ENCODE peak calls at places on chromosomes 6 and 20, in eight cellular contexts. One of them, this sample, is unnamed.

GRCh38 chr6:51299649-51300380 is 481.1 kb downstream of the TFAP2B start:
- DNase-seq in heart left ventricle: no peak
- DNase-seq in upper lobe of right lung: no peak
- DNase-seq in CD4-positive, CD25-positive, alpha-beta regulatory T cell: no peak
- DNase-seq in neuronal stem cell: no peak
- DNase-seq in breast epithelium: peak; percentile 75
- DNase-seq in uterus: no peak
- DNase-seq in NT2/D1: no peak
- DNase-seq in this sample: no peak

GRCh38 chr20:37828584-37829527 is 74.1 kb upstream of the VSTM2L start:
- DNase-seq in neuronal stem cell: no peak
- DNase-seq in upper lobe of right lung: no peak
- DNase-seq in breast epithelium: no peak
- DNase-seq in heart left ventricle: no peak
- DNase-seq in CD4-positive, CD25-positive, alpha-beta regulatory T cell: no peak
- DNase-seq in NT2/D1: no peak
- DNase-seq in uterus: no peak
- DNase-seq in this sample: no peak

GRCh38 chr6:79984261-79984660 is 20.2 kb upstream of the TTK start:
- DNase-seq in upper lobe of right lung: no peak
- DNase-seq in breast epithelium: no peak
- DNase-seq in neuronal stem cell: no peak
- DNase-seq in NT2/D1: no peak
- DNase-seq in CD4-positive, CD25-positive, alpha-beta regulatory T cell: no peak
- DNase-seq in heart left ventricle: no peak
- DNase-seq in uterus: no peak
- DNase-seq in this sample: no peak

GRCh38 chr6:122653094-122653493 is 42.9 kb downstream of the PKIB start:
- DNase-seq in NT2/D1: no peak
- DNase-seq in CD4-positive, CD25-positive, alpha-beta regulatory T cell: no peak
- DNase-seq in heart left ventricle: no peak
- DNase-seq in upper lobe of right lung: no peak
- DNase-seq in breast epithelium: no peak
- DNase-seq in neuronal stem cell: no peak
- DNase-seq in uterus: no peak
- DNase-seq in this sample: peak; percentile 67

GRCh38 chr20:37492945-37493344 is 28.1 kb upstream of the NNAT start:
- DNase-seq in heart left ventricle: no peak
- DNase-seq in CD4-positive, CD25-positive, alpha-beta regulatory T cell: no peak
- DNase-seq in NT2/D1: no peak
- DNase-seq in upper lobe of right lung: no peak
- DNase-seq in breast epithelium: no peak
- DNase-seq in uterus: no peak
- DNase-seq in neuronal stem cell: no peak
- DNase-seq in this sample: no peak

GRCh38 chr6:49050606-49051005 is 412.4 kb downstream of the MMUT start:
- DNase-seq in NT2/D1: no peak
- DNase-seq in upper lobe of right lung: no peak
- DNase-seq in CD4-positive, CD25-positive, alpha-beta regulatory T cell: no peak
- DNase-seq in neuronal stem cell: no peak
- DNase-seq in heart left ventricle: no peak
- DNase-seq in breast epithelium: no peak
- DNase-seq in uterus: no peak
- DNase-seq in this sample: no peak

GRCh38 chr20:10634683-10635411 is 39.0 kb downstream of the JAG1 start:
- DNase-seq in CD4-positive, CD25-positive, alpha-beta regulatory T cell: no peak
- DNase-seq in upper lobe of right lung: no peak
- DNase-seq in breast epithelium: no peak
- DNase-seq in uterus: no peak
- DNase-seq in neuronal stem cell: no peak
- DNase-seq in NT2/D1: no peak
- DNase-seq in heart left ventricle: no peak
- DNase-seq in this sample: peak; percentile 69

GRCh38 chr6:36566418-36566905 is 19.2 kb upstream of the STK38 start:
- DNase-seq in CD4-positive, CD25-positive, alpha-beta regulatory T cell: no peak
- DNase-seq in neuronal stem cell: no peak
- DNase-seq in uterus: no peak
- DNase-seq in NT2/D1: no peak
- DNase-seq in breast epithelium: no peak
- DNase-seq in upper lobe of right lung: no peak
- DNase-seq in heart left ventricle: no peak
- DNase-seq in this sample: no peak

GRCh38 chr6:167735498-167736201 is 91.1 kb upstream of the AFDN start:
- DNase-seq in CD4-positive, CD25-positive, alpha-beta regulatory T cell: peak; percentile 24
- DNase-seq in breast epithelium: no peak
- DNase-seq in uterus: no peak
- DNase-seq in upper lobe of right lung: no peak
- DNase-seq in neuronal stem cell: no peak
- DNase-seq in NT2/D1: no peak
- DNase-seq in heart left ventricle: no peak
- DNase-seq in this sample: no peak

GRCh38 chr20:3805594-3806264 is 9.6 kb downstream of the CDC25B start:
- DNase-seq in neuronal stem cell: no peak
- DNase-seq in upper lobe of right lung: no peak
- DNase-seq in NT2/D1: no peak
- DNase-seq in uterus: no peak
- DNase-seq in heart left ventricle: no peak
- DNase-seq in breast epithelium: no peak
- DNase-seq in CD4-positive, CD25-positive, alpha-beta regulatory T cell: peak; percentile 41
- DNase-seq in this sample: peak; percentile 25

GRCh38 chr6:106975699-106976032 is 1.1 kb upstream of the CD24 start:
- DNase-seq in CD4-positive, CD25-positive, alpha-beta regulatory T cell: no peak
- DNase-seq in upper lobe of right lung: no peak
- DNase-seq in uterus: no peak
- DNase-seq in breast epithelium: no peak
- DNase-seq in heart left ventricle: no peak
- DNase-seq in neuronal stem cell: peak; percentile 31
- DNase-seq in NT2/D1: no peak
- DNase-seq in this sample: no peak

GRCh38 chr20:20710847-20711315 is 1.6 kb downstream of the RALGAPA2 start:
- DNase-seq in upper lobe of right lung: no peak
- DNase-seq in NT2/D1: no peak
- DNase-seq in CD4-positive, CD25-positive, alpha-beta regulatory T cell: peak; percentile 79
- DNase-seq in breast epithelium: peak; percentile 22
- DNase-seq in neuronal stem cell: no peak
- DNase-seq in uterus: no peak
- DNase-seq in heart left ventricle: no peak
- DNase-seq in this sample: no peak

DNA sequence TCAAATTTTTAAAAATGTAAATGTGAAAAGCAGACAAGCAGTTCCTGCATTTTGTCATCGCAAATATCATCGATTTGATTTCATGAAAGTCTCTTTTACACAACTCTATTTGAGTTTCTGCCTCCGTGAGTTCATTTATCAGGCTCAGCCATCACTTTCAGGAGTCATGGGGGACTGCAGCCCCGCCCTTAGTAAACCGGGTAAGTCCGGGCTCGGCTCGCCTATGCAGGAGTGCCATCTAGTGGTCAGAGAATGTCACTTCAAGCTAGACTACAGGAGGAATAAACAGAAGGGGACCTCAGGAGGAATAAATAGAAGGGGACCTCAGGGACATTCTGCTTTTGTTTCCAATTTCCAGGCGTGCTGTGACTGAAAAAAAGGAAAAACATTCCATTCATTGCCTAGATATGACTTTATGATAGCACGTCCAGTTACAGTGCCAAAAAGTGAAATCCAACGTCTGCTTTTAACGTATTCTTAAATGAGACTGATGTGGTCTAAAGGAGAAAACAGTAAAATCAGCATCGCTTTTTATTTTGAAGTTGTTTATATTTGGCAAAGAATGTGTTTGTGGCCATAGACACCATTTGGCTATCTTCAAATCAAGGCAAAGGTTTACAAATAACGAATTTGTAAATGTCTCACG is 333.9 kb downstream of the HACE1 start:
- DNase-seq in NT2/D1: peak; percentile 59
- DNase-seq in uterus: peak; percentile 50
- DNase-seq in CD4-positive, CD25-positive, alpha-beta regulatory T cell: peak; percentile 72
- DNase-seq in heart left ventricle: peak; percentile 55
- DNase-seq in neuronal stem cell: peak; percentile 83
- DNase-seq in breast epithelium: peak; percentile 25
- DNase-seq in upper lobe of right lung: peak; percentile 76
- DNase-seq in this sample: peak; percentile 39
- H3K4me3 ChIP-seq in NT2/D1: no peak overlapping the region
- H3K4me3 ChIP-seq in uterus: no peak overlapping the region
- H3K4me3 ChIP-seq in CD4-positive, CD25-positive, alpha-beta regulatory T cell: peak overlapping the region; percentile 42
- H3K4me3 ChIP-seq in heart left ventricle: no peak overlapping the region
- H3K4me3 ChIP-seq in neuronal stem cell: no peak overlapping the region
- H3K4me3 ChIP-seq in breast epithelium: peak overlapping the region; percentile 50
- H3K4me3 ChIP-seq in upper lobe of right lung: peak overlapping the region; percentile 33
- H3K4me3 ChIP-seq in this sample: peak overlapping the region; percentile 39

DNA sequence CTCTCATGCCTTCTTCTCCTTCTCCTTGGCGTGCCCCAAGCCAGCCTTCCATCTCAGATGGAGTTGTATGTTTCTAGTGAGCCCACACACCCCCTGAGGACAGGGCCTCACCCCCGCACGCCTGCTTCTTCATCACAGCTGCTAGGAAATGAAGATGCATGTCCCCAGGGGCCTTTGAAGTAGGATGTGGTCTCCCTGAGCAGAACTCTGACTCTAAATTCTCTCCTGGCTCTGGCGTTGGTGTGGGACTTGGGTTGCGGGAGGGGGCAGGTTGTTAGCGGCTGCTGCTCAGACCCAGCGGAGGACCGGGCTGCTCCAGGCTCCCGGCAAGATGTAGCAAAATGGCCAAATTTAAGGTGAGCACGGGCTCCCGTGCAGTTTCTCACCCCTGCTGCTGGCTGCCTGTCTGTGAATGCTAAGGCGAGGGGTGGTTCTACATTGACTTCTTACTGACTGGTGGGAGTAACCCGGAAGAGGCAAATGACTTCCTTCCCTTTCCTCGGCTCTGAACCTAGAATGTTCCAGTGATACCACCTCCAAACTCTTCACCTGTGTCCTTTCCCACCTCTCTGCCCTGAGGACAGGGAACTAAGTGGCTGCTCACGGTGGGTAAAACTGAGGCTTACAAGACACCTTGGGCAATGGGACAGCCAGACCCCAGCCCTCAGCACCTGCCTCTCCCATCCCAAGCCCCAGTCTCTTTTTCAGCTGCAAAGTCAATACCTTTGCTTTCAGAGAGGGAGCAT is 8.8 kb downstream of the SYNJ2 start:
- DNase-seq in upper lobe of right lung: peak; percentile 58
- DNase-seq in uterus: no peak
- DNase-seq in NT2/D1: no peak
- DNase-seq in heart left ventricle: no peak
- DNase-seq in neuronal stem cell: no peak
- DNase-seq in CD4-positive, CD25-positive, alpha-beta regulatory T cell: peak; percentile 52
- DNase-seq in breast epithelium: no peak
- DNase-seq in this sample: peak; percentile 62
- H3K4me3 ChIP-seq in upper lobe of right lung: no peak overlapping the region
- H3K4me3 ChIP-seq in uterus: no peak overlapping the region
- H3K4me3 ChIP-seq in NT2/D1: no peak overlapping the region
- H3K4me3 ChIP-seq in heart left ventricle: no peak overlapping the region
- H3K4me3 ChIP-seq in neuronal stem cell: no peak overlapping the region
- H3K4me3 ChIP-seq in CD4-positive, CD25-positive, alpha-beta regulatory T cell: no peak overlapping the region
- H3K4me3 ChIP-seq in breast epithelium: peak overlapping the region; percentile 6
- H3K4me3 ChIP-seq in this sample: no peak overlapping the region

DNA sequence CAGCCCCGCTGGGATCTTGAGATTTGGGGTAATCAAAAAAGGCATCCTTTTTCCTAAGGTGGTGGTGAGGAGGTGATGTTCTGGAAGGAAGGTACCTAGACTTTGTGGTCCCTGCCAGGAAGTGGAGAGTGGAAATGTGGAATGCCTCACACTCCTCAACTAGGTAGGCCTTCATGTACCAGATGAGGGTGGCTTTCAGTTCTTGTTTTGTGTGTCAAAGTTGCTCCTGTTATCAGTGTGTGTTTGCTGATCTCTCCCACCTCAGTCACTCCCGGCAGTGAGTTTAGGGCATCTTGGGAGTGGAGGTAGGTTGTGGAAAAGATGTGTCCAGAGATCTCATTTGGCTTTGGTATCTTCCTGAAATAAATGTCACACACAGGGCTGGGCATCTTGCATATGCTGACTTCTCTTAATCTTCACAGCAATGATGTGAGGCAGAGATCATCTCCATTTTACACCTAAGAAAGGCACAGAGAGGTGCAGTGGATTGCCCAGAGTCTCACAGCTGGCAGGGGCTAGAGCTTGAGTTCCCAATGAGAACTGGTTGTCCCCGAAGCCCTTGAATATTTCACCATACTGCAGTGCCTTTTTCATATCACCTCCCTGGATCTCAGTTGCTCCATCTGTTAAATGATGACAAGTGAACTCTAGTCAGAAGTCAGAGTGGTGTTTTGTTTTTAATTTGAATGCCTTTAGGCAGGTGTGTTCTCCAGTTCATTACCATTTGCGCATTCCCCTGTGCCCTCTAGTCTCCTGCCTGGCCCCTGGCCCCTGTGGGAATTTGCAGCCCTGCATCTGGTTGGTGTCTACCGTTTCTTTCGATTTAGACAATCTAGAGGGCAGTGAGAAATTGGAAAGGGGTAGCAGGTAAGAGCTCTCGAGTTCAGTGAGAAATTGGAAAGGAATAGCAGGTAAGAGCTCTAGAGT is 2.9 kb downstream of the PKIG start:
- DNase-seq in neuronal stem cell: no peak
- DNase-seq in uterus: no peak
- DNase-seq in breast epithelium: no peak
- DNase-seq in heart left ventricle: no peak
- DNase-seq in CD4-positive, CD25-positive, alpha-beta regulatory T cell: no peak
- DNase-seq in upper lobe of right lung: no peak
- DNase-seq in NT2/D1: no peak
- DNase-seq in this sample: no peak
- H3K4me3 ChIP-seq in neuronal stem cell: no peak overlapping the region
- H3K4me3 ChIP-seq in uterus: no peak overlapping the region
- H3K4me3 ChIP-seq in breast epithelium: peak overlapping the region; percentile 35
- H3K4me3 ChIP-seq in heart left ventricle: no peak overlapping the region
- H3K4me3 ChIP-seq in CD4-positive, CD25-positive, alpha-beta regulatory T cell: no peak overlapping the region
- H3K4me3 ChIP-seq in upper lobe of right lung: peak overlapping the region; percentile 56
- H3K4me3 ChIP-seq in NT2/D1: no peak overlapping the region
- H3K4me3 ChIP-seq in this sample: no peak overlapping the region

GRCh38 chr20:43770342-43770741 is 43.5 kb upstream of the GTSF1L start:
- DNase-seq in heart left ventricle: no peak
- DNase-seq in uterus: no peak
- DNase-seq in neuronal stem cell: no peak
- DNase-seq in CD4-positive, CD25-positive, alpha-beta regulatory T cell: no peak
- DNase-seq in NT2/D1: no peak
- DNase-seq in breast epithelium: no peak
- DNase-seq in upper lobe of right lung: no peak
- DNase-seq in this sample: no peak

GRCh38 chr20:43778375-43778774 is 51.6 kb upstream of the GTSF1L start:
- DNase-seq in upper lobe of right lung: peak; percentile 0
- DNase-seq in breast epithelium: no peak
- DNase-seq in neuronal stem cell: no peak
- DNase-seq in NT2/D1: no peak
- DNase-seq in uterus: no peak
- DNase-seq in CD4-positive, CD25-positive, alpha-beta regulatory T cell: no peak
- DNase-seq in heart left ventricle: no peak
- DNase-seq in this sample: no peak

GRCh38 chr20:43776691-43777090 is 49.9 kb upstream of the GTSF1L start:
- DNase-seq in upper lobe of right lung: peak; percentile 0
- DNase-seq in neuronal stem cell: no peak
- DNase-seq in CD4-positive, CD25-positive, alpha-beta regulatory T cell: no peak
- DNase-seq in NT2/D1: no peak
- DNase-seq in heart left ventricle: no peak
- DNase-seq in breast epithelium: no peak
- DNase-seq in uterus: no peak
- DNase-seq in this sample: no peak

GRCh38 chr20:43771791-43772190 is 45.0 kb upstream of the GTSF1L start:
- DNase-seq in breast epithelium: no peak
- DNase-seq in CD4-positive, CD25-positive, alpha-beta regulatory T cell: no peak
- DNase-seq in uterus: no peak
- DNase-seq in heart left ventricle: no peak
- DNase-seq in upper lobe of right lung: peak; percentile 2
- DNase-seq in neuronal stem cell: no peak
- DNase-seq in NT2/D1: no peak
- DNase-seq in this sample: no peak

GRCh38 chr20:43774754-43775153 is 48.0 kb upstream of the GTSF1L start:
- DNase-seq in heart left ventricle: no peak
- DNase-seq in breast epithelium: no peak
- DNase-seq in neuronal stem cell: no peak
- DNase-seq in uterus: no peak
- DNase-seq in upper lobe of right lung: no peak
- DNase-seq in NT2/D1: no peak
- DNase-seq in CD4-positive, CD25-positive, alpha-beta regulatory T cell: no peak
- DNase-seq in this sample: no peak
- H3K4me3 ChIP-seq in heart left ventricle: no peak overlapping the region
- H3K4me3 ChIP-seq in breast epithelium: no peak overlapping the region
- H3K4me3 ChIP-seq in neuronal stem cell: no peak overlapping the region
- H3K4me3 ChIP-seq in uterus: no peak overlapping the region
- H3K4me3 ChIP-seq in upper lobe of right lung: no peak overlapping the region
- H3K4me3 ChIP-seq in NT2/D1: no peak overlapping the region
- H3K4me3 ChIP-seq in CD4-positive, CD25-positive, alpha-beta regulatory T cell: no peak overlapping the region
- H3K4me3 ChIP-seq in this sample: no peak overlapping the region